ENCODE peak calls at places on chromosomes 16 and 17, in four cellular contexts. D is HepG2, Y is GM12878, A is K562. F is an unnamed sample.

GRCh38 chr16:84482001-84482891 is 22.2 kb downstream of the MEAK7 start:
- DNase-seq in D (no peak), Y (no peak), A (no peak), F (no peak)

GRCh38 chr16:13923703-13924298 is 3.8 kb downstream of the ERCC4 start:
- DNase-seq in D (peak), Y (peak), A (peak), F (peak)

GRCh38 chr16:57534337-57534880 is 2.0 kb downstream of the CCDC102A start:
- DNase-seq in D (no peak), Y (no peak), A (no peak), F (no peak)

GRCh38 chr16:30585022-30585399 is 486 bp downstream of the ZNF785 start:
- DNase-seq in D (no peak), Y (no peak), A (peak), F (no peak)

GRCh38 chr17:75652341-75652740 is 14.6 kb downstream of the RECQL5 start:
- DNase-seq in D (no peak), Y (no peak), A (no peak), F (no peak)

GRCh38 chr17:1158879-1159278 is 20.9 kb downstream of the ABR start:
- DNase-seq in D (no peak), Y (no peak), A (no peak), F (no peak)

GRCh38 chr17:64040201-64040600 is 19.8 kb upstream of the ICAM2 start:
- DNase-seq in D (no peak), Y (no peak), A (no peak), F (no peak)

GRCh38 chr16:2912330-2913199 is 834 bp downstream of the FLYWCH1 start:
- DNase-seq in D (peak), Y (no peak), A (peak), F (no peak)

GRCh38 chr16:74275031-74275636 is 21.5 kb upstream of the PSMD7 start:
- DNase-seq in D (no peak), Y (no peak), A (peak), F (peak)

GRCh38 chr16:3596101-3596861 is 15.1 kb downstream of the SLX4 start:
- DNase-seq in D (peak), Y (no peak), A (no peak), F (no peak)

GRCh38 chr16:29738514-29738913 is 7.3 kb downstream of the C16orf54 start:
- DNase-seq in D (no peak), Y (peak), A (no peak), F (no peak)

GRCh38 chr16:86569843-86570447 is 3.3 kb downstream of the FOXC2 start:
- DNase-seq in D (no peak), Y (no peak), A (no peak), F (no peak)

GRCh38 chr16:20905576-20905975 is 5.0 kb downstream of the LYRM1 start:
- DNase-seq in D (no peak), Y (no peak), A (no peak), F (no peak)

GRCh38 chr16:89117975-89118289 is 24.3 kb downstream of the ACSF3 start:
- DNase-seq in D (no peak), Y (no peak), A (no peak), F (no peak)

GRCh38 chr17:33045236-33045635 is 53.6 kb downstream of the SPACA3 start:
- DNase-seq in D (no peak), Y (no peak), A (no peak), F (no peak)

GRCh38 chr17:41633498-41634197 is 9.3 kb upstream of the KRT17 start:
- DNase-seq in D (no peak), Y (no peak), A (no peak), F (no peak)

GRCh38 chr16:84526794-84527485 is 22.5 kb upstream of the MEAK7 start:
- DNase-seq in D (no peak), Y (no peak), A (no peak), F (no peak)

GRCh38 chr17:81422776-81423697 is 27.8 kb downstream of the BAHCC1 start:
- DNase-seq in D (peak), Y (no peak), A (no peak), F (peak)

GRCh38 chr17:14393723-14394122 is 92.8 kb downstream of the HS3ST3B1 start:
- DNase-seq in D (no peak), Y (no peak), A (no peak), F (no peak)

GRCh38 chr16:88591577-88592021 is 21.4 kb downstream of the ZC3H18 start:
- DNase-seq in D (no peak), Y (peak), A (no peak), F (no peak)

GRCh38 chr17:48471807-48472484 is 41.9 kb upstream of the SKAP1 start:
- DNase-seq in D (no peak), Y (no peak), A (no peak), F (no peak)

GRCh38 chr16:29760567-29761279 is 14.9 kb upstream of the C16orf54 start:
- DNase-seq in D (no peak), Y (no peak), A (no peak), F (no peak)

DNA sequence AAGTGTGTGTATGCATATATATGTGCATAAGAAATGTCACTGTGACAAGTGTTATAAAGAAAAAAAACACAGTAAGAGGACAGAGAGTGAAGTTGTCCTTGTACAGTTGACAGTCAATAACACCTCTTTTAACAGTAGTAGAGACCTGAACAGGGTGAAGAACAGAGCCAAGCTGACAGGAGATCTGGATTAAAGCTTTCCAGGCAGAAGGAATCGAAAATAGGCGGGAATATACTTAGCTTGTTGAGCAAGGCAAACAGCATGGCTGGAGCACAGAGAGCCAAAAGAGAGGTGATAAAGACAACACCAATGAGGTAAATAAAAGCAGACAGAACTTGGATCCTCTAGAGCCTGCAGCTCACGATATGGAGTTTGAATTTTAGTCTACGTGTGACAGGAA is 64.8 kb downstream of the KANSL1 start:
- DNase-seq in D (no peak), Y (no peak), A (no peak), F (no peak)
- TF ChIP-seq POLR2AphosphoS2 in D (no peak), Y (no peak), A (no peak), F (no peak)

GRCh38 chr17:7219812-7220592 is at the start of the genes ACADVL and DLG4:
- DNase-seq in D (peak), Y (no peak), A (peak), F (peak)
- TF ChIP-seq EP300 in D (no peak), Y (no peak), A (peak), F (no peak)

DNA sequence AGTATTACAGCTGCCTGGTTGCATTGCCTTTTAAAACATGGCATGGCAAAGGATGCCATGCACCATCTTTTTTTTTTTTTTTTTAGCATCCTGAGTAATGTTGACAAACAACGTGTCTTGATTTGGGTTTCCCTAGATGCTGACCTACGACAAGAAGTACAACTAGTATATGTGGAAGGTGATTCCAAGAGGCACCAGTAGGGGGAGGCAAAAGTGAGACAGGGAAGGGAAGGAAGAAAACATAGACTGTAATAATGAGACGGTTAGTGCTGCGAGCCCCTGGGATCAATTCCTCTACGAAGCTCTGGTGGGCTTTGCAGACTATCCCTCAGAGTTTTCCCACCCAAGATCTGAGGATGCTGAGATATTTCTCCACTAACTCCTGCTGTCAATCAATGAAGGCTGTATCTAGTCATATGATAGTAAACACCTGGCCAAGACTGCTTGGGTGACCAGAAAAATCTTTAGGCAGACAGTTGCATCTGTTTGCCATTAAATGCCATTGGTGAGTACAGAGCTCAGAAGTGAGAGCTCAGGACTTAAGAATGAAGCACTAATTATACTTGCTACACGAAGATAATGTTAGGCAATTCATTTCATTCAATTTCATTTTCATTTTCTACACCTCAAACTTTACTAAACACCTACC is 458.6 kb upstream of the GOT2 start:
- DNase-seq in D (peak), Y (no peak), A (peak), F (no peak)
- TF ChIP-seq POLR2AphosphoS2 in D (no peak), Y (no peak), A (no peak), F (no peak)

GRCh38 chr16:23145186-23145585 is 4.1 kb downstream of the USP31 start:
- DNase-seq in D (no peak), Y (no peak), A (no peak), F (no peak)
- TF ChIP-seq EP300 in D (no peak), Y (no peak), A (no peak), F (no peak)

GRCh38 chr17:19310151-19310550 is 52.4 kb downstream of the B9D1 start:
- DNase-seq in D (no peak), Y (no peak), A (no peak), F (no peak)

GRCh38 chr17:19313066-19313745 is 49.3 kb downstream of the B9D1 start:
- DNase-seq in D (no peak), Y (no peak), A (no peak), F (no peak)

GRCh38 chr17:19311016-19311415 is 51.5 kb downstream of the B9D1 start:
- DNase-seq in D (no peak), Y (no peak), A (no peak), F (no peak)

GRCh38 chr17:19312406-19312805 is 50.1 kb downstream of the B9D1 start:
- DNase-seq in D (no peak), Y (no peak), A (no peak), F (no peak)

GRCh38 chr17:19311421-19312215 is 50.9 kb downstream of the B9D1 start:
- DNase-seq in D (no peak), Y (no peak), A (no peak), F (no peak)
- TF ChIP-seq POLR2AphosphoS2 in D (no peak), Y (no peak), A (no peak), F (no peak)

GRCh38 chr17:78995761-78996451 is 13.7 kb downstream of the CANT1 start:
- DNase-seq in D (no peak), Y (no peak), A (no peak), F (no peak)
- TF ChIP-seq EP300 in D (no peak), Y (no peak), A (no peak), F (no peak)

DNA sequence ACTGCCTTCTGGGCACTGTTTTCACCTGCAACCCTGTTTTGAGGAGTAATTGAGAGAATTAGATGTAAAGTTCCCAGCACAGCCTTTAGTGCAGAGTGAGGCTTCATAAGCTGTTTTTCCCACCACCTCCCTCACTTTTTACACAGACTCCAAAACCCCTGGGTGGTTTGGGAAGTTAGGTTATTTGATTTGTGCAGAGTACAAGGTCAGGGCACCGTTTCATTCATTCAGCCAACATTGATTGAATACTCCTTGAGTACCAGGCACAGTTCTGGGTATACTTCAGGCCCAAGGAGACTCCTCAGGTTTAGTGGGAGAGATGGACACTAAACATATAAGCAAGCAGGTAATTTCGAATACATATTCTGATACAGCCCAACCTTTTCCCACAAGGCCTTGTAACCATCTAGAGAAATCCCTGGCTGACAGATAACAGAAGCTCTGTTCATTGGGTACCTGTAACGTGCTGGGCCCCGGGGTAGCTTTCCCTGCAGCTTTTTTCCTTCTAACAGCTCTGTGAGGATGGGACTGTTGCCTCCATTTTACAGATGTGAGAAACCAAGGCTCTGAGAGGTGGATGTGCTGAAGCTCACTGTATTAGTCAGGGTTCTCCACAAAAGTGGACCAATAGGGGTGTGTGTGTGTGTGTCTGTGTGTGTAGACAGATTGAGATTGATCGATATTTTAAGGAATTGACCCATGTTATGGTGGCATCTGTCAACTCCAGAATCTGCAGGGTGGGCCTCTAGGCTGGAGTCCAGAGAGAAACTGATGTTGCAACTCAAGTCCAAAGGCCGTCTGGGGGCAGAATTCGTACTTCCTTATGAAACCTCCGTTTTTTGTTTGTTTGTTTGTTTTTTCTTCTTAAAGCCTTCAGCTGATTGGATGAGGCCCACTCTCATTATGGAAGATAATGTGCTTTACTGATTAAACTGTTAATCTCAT is 234.7 kb downstream of the SNX29 start:
- DNase-seq in D (peak), Y (no peak), A (no peak), F (no peak)
- TF ChIP-seq POLR2AphosphoS2 in D (no peak), Y (no peak), A (no peak), F (no peak)